ENCODE peak calls at places on chromosomes 13 and 19, in nine cellular contexts. V, I, Z, L, X, H, P, G and Q are unnamed samples.

GRCh38 chr13:94607056-94607455 is 5.4 kb downstream of the GPR180 start:
- DNase-seq in I (no peak), L (no peak), H (no peak), V (no peak), Z (no peak), G (no peak), X (no peak), P (no peak), Q (no peak)

GRCh38 chr19:9850235-9850959 is 15.3 kb downstream of the PIN1 start:
- DNase-seq in L (peak), P (no peak), Z (no peak), V (no peak), X (peak), H (no peak), I (no peak), G (no peak), Q (peak)

GRCh38 chr13:77397636-77398035 is 70.7 kb upstream of the MYCBP2 start:
- DNase-seq in H (no peak), X (no peak), L (no peak), I (no peak), V (no peak), G (no peak), P (peak), Z (no peak), Q (no peak)

GRCh38 chr13:40537146-40537895 is 129.1 kb downstream of the FOXO1 start:
- DNase-seq in Z (no peak), P (no peak), V (no peak), L (no peak), X (no peak), I (no peak), H (no peak), G (no peak), Q (no peak)

GRCh38 chr13:75544681-75545333 is 4.8 kb upstream of the UCHL3 start:
- DNase-seq in P (peak), V (no peak), Z (no peak), H (no peak), I (no peak), L (no peak), X (no peak), G (peak), Q (no peak)

GRCh38 chr19:54560881-54561385 is 12.7 kb upstream of the LILRA2 start:
- DNase-seq in P (no peak), Z (no peak), G (no peak), H (no peak), L (no peak), V (no peak), X (no peak), I (no peak), Q (no peak)

GRCh38 chr19:15464394-15465385 is at the start of gene RASAL3:
- DNase-seq in Z (no peak), P (peak), H (no peak), I (no peak), L (no peak), X (no peak), V (no peak), G (no peak), Q (no peak)

GRCh38 chr19:2201473-2202148 is 34.5 kb downstream of the PLEKHJ1 start:
- DNase-seq in G (no peak), L (no peak), Z (no peak), P (no peak), X (no peak), I (no peak), V (no peak), H (no peak), Q (no peak)

GRCh38 chr13:67742478-67742877 is 512.3 kb upstream of the PCDH9 start:
- DNase-seq in G (no peak), X (no peak), V (no peak), Z (no peak), L (no peak), H (no peak), I (no peak), P (no peak), Q (no peak)

GRCh38 chr19:53864308-53864836 is 3.3 kb upstream of the MYADM start:
- DNase-seq in H (no peak), I (peak), X (no peak), Z (peak), L (no peak), V (no peak), P (no peak), G (no peak), Q (no peak)

GRCh38 chr13:99432637-99433542 is 68.4 kb upstream of the TM9SF2 start:
- DNase-seq in L (peak), P (peak), Z (peak), G (peak), I (peak), V (peak), X (peak), H (peak), Q (no peak)

GRCh38 chr19:57099199-57099661 is 20.6 kb upstream of the USP29 start:
- DNase-seq in P (peak), V (peak), I (peak), H (peak), Z (peak), L (peak), X (peak), G (peak), Q (peak)

GRCh38 chr19:18736415-18737336 is 53.2 kb downstream of the CRTC1 start:
- DNase-seq in Z (no peak), H (no peak), X (no peak), P (no peak), L (no peak), I (peak), G (no peak), V (no peak), Q (no peak)

GRCh38 chr19:56759531-56759930 is 81.0 kb downstream of the PEG3 start:
- DNase-seq in L (no peak), H (no peak), V (no peak), P (no peak), X (no peak), G (no peak), I (no peak), Z (no peak), Q (no peak)

GRCh38 chr13:43273362-43273761 is 250.0 kb downstream of the DNAJC15 start:
- DNase-seq in Z (no peak), X (no peak), I (no peak), P (peak), L (no peak), H (no peak), V (no peak), G (peak), Q (no peak)

GRCh38 chr13:45490068-45490467 is 25.3 kb downstream of the COG3 start:
- DNase-seq in V (no peak), H (no peak), X (no peak), I (no peak), Z (no peak), G (no peak), L (no peak), P (no peak), Q (no peak)

GRCh38 chr19:751501-752341 is 809 bp downstream of the MISP start:
- DNase-seq in H (no peak), L (no peak), V (no peak), X (no peak), Z (peak), P (peak), G (peak), I (no peak), Q (no peak)

GRCh38 chr19:58334691-58335249 is 8.0 kb downstream of the ZSCAN22 start:
- DNase-seq in I (no peak), L (no peak), V (no peak), G (no peak), Z (peak), X (no peak), P (no peak), H (no peak), Q (no peak)

GRCh38 chr13:65532231-65532630 is 1697.9 kb downstream of the PCDH9 start:
- DNase-seq in H (no peak), Z (no peak), V (no peak), G (no peak), P (no peak), L (no peak), I (no peak), X (no peak), Q (no peak)

GRCh38 chr13:30792257-30793000 is 57.1 kb downstream of the ALOX5AP start:
- DNase-seq in P (peak), H (peak), G (peak), L (peak), V (peak), X (peak), I (peak), Z (peak), Q (no peak)

GRCh38 chr13:57569981-57570380 is 61.6 kb upstream of the PCDH17 start:
- DNase-seq in V (no peak), X (no peak), Z (no peak), P (no peak), G (no peak), L (no peak), H (no peak), I (no peak), Q (no peak)

GRCh38 chr13:53775807-53776206 is 747.2 kb downstream of the OLFM4 start:
- DNase-seq in X (no peak), V (no peak), Z (no peak), H (no peak), I (no peak), P (no peak), G (no peak), L (no peak), Q (no peak)
- TF ChIP-seq CTCF in X (no peak), V (no peak), Z (peak), H (no peak), I (no peak), P (no peak), G (no peak), L (no peak), Q (no peak)

GRCh38 chr13:26599885-26600284 is 42.4 kb downstream of the WASF3 start:
- DNase-seq in X (no peak), I (no peak), H (no peak), V (no peak), Z (no peak), L (no peak), G (no peak), P (no peak), Q (no peak)

GRCh38 chr13:26602783-26603182 is 45.3 kb downstream of the WASF3 start:
- DNase-seq in X (no peak), Z (no peak), V (no peak), P (no peak), I (no peak), H (no peak), L (no peak), G (no peak), Q (no peak)

GRCh38 chr13:26599403-26599802 is 41.9 kb downstream of the WASF3 start:
- DNase-seq in L (no peak), X (no peak), G (no peak), V (no peak), Z (no peak), H (no peak), P (no peak), I (no peak), Q (no peak)

GRCh38 chr13:26600345-26600761 is 42.9 kb downstream of the WASF3 start:
- DNase-seq in Z (no peak), X (no peak), V (no peak), I (no peak), G (peak), H (no peak), L (no peak), P (peak), Q (no peak)

GRCh38 chr13:26601669-26602068 is 44.2 kb downstream of the WASF3 start:
- DNase-seq in P (peak), L (no peak), G (peak), I (no peak), V (no peak), X (no peak), Z (no peak), H (no peak), Q (no peak)
- TF ChIP-seq CTCF in P (no peak), L (no peak), G (peak), I (no peak), V (no peak), X (peak), Z (no peak), H (peak), Q (peak)

GRCh38 chr13:87878706-87879105 is 207.5 kb downstream of the SLITRK5 start:
- DNase-seq in Z (no peak), L (no peak), H (no peak), X (no peak), P (no peak), V (no peak), I (no peak), G (no peak), Q (no peak)
- TF ChIP-seq CTCF in Z (no peak), L (no peak), H (no peak), X (no peak), P (no peak), V (no peak), I (no peak), G (no peak), Q (no peak)

GRCh38 chr13:35990196-35990595 is 141.0 kb downstream of the DCLK1 start:
- DNase-seq in G (no peak), L (no peak), H (no peak), P (no peak), V (no peak), X (no peak), I (no peak), Z (no peak), Q (no peak)
- TF ChIP-seq CTCF in G (no peak), L (no peak), H (no peak), P (no peak), V (no peak), X (no peak), I (no peak), Z (no peak), Q (no peak)

GRCh38 chr19:49127674-49128544 is 8.6 kb downstream of the PPFIA3 start:
- DNase-seq in V (peak), P (peak), H (peak), G (peak), I (peak), X (peak), Z (peak), L (peak), Q (peak)
- TF ChIP-seq CTCF in V (peak), P (peak), H (peak), G (peak), I (no peak), X (peak), Z (no peak), L (no peak), Q (no peak)

GRCh38 chr19:13807421-13808021 is 12.3 kb downstream of the ZSWIM4 start:
- DNase-seq in I (no peak), P (no peak), X (no peak), H (no peak), V (no peak), Z (no peak), G (no peak), L (no peak), Q (no peak)
- TF ChIP-seq CTCF in I (no peak), P (no peak), X (no peak), H (no peak), V (no peak), Z (no peak), G (no peak), L (no peak), Q (no peak)